ENCODE peak calls at places on chromosomes 13 and 19, in seven cellular contexts. J, T, Y, I, D, L and W are unnamed samples. For H3K36me3, the result is how much of the 10 kb centered on the place peaks cover.

GRCh38 chr13:49540552-49540951 is 44.8 kb downstream of the PHF11 start:
- DNase-seq in J (no peak), T (no peak), Y (no peak), I (no peak), D (no peak), L (no peak), W (peak)

GRCh38 chr19:19531951-19532805 is 3.5 kb downstream of the YJEFN3 start:
- DNase-seq in J (peak), T (peak), Y (peak), I (no peak), D (peak), L (peak), W (peak)

GRCh38 chr19:45842198-45842597 is 20.7 kb downstream of the SYMPK start:
- DNase-seq in J (no peak), T (no peak), Y (no peak), I (no peak), D (no peak), L (peak), W (no peak)

GRCh38 chr13:80704369-80704768 is 363.4 kb upstream of the SPRY2 start:
- DNase-seq in J (no peak), T (no peak), Y (no peak), I (no peak), D (no peak), L (peak), W (no peak)

GRCh38 chr19:18869781-18870530 is 26.0 kb downstream of the CERS1 start:
- DNase-seq in J (no peak), T (no peak), Y (no peak), I (no peak), D (no peak), L (peak), W (no peak)

GRCh38 chr19:12365094-12365371 is 450 bp downstream of the ZNF442 start:
- DNase-seq in J (peak), T (no peak), Y (peak), I (no peak), D (no peak), L (no peak), W (no peak)

GRCh38 chr13:101523732-101524131 is 71.3 kb downstream of the ITGBL1 start:
- DNase-seq in J (peak), T (peak), Y (no peak), I (no peak), D (no peak), L (no peak), W (no peak)

GRCh38 chr13:77752512-77753069 is 55.1 kb downstream of the SLAIN1 start:
- DNase-seq in J (no peak), T (no peak), Y (no peak), I (no peak), D (no peak), L (no peak), W (no peak)

GRCh38 chr13:40565282-40566148 is 100.9 kb downstream of the FOXO1 start:
- DNase-seq in J (no peak), T (no peak), Y (no peak), I (no peak), D (no peak), L (no peak), W (no peak)

GRCh38 chr13:57638147-57638890 is 6.8 kb downstream of the PCDH17 start:
- DNase-seq in J (no peak), T (no peak), Y (no peak), I (no peak), D (no peak), L (no peak), W (no peak)

GRCh38 chr19:3095375-3096191 is 1.4 kb downstream of the GNA11 start:
- DNase-seq in J (peak), T (no peak), Y (no peak), I (no peak), D (no peak), L (peak), W (peak)

GRCh38 chr13:32142956-32143375 is 111.4 kb downstream of the FRY start:
- DNase-seq in J (no peak), T (no peak), Y (no peak), I (no peak), D (no peak), L (no peak), W (no peak)

GRCh38 chr13:76719955-76720354 is 166.2 kb downstream of the KCTD12 start:
- DNase-seq in J (no peak), T (no peak), Y (no peak), I (no peak), D (no peak), L (no peak), W (no peak)

GRCh38 chr13:75508002-75508548 is 26.1 kb upstream of the TBC1D4 start:
- DNase-seq in J (no peak), T (no peak), Y (no peak), I (no peak), D (no peak), L (peak), W (no peak)

GRCh38 chr13:43546821-43547220 is 240.0 kb downstream of the ENOX1 start:
- DNase-seq in J (no peak), T (no peak), Y (no peak), I (no peak), D (no peak), L (no peak), W (no peak)

GRCh38 chr13:109198585-109198984 is 569.2 kb downstream of the MYO16 start:
- DNase-seq in J (no peak), T (no peak), Y (no peak), I (no peak), D (no peak), L (no peak), W (no peak)

GRCh38 chr13:109941951-109942350 is 155.6 kb upstream of the IRS2 start:
- DNase-seq in J (no peak), T (no peak), Y (no peak), I (no peak), D (no peak), L (no peak), W (no peak)

GRCh38 chr13:19862511-19863313 is 737 bp downstream of the ZMYM5 start:
- DNase-seq in J (peak), T (no peak), Y (peak), I (no peak), D (peak), L (peak), W (peak)

GRCh38 chr13:97422118-97423054 is 11.6 kb upstream of the RAP2A start:
- DNase-seq in J (peak), T (no peak), Y (no peak), I (no peak), D (no peak), L (no peak), W (no peak)

GRCh38 chr19:45250216-45250831 is 747 bp upstream of the MARK4 start:
- DNase-seq in J (no peak), T (no peak), Y (no peak), I (no peak), D (no peak), L (no peak), W (no peak)

GRCh38 chr13:88124142-88124541 is 453.0 kb downstream of the SLITRK5 start:
- DNase-seq in J (no peak), T (no peak), Y (no peak), I (no peak), D (no peak), L (no peak), W (no peak)

GRCh38 chr19:33022472-33023116 is 42.1 kb downstream of the RHPN2 start:
- DNase-seq in J (no peak), T (no peak), Y (no peak), I (no peak), D (no peak), L (no peak), W (no peak)

GRCh38 chr19:57779220-57779845 is 9.9 kb downstream of the ZNF586 start:
- DNase-seq in J (no peak), T (no peak), Y (no peak), I (no peak), D (no peak), L (no peak), W (no peak)

GRCh38 chr19:1491849-1492170 is 829 bp downstream of the REEP6 start:
- DNase-seq in J (no peak), T (no peak), Y (no peak), I (no peak), D (no peak), L (peak), W (no peak)
- H3K4me3 ChIP-seq in J (no peak), T (no peak), Y (no peak), I (peak), D (peak), L (peak), W (no peak)

GRCh38 chr13:72788831-72789230 is 6.9 kb downstream of the PIBF1 start:
- DNase-seq in J (no peak), T (no peak), Y (no peak), I (no peak), D (no peak), L (no peak), W (no peak)
- H3K36me3 ChIP-seq in J (under half), T (under half), Y (half or more), I (under half), D (under half), L (under half), W (under half)

DNA sequence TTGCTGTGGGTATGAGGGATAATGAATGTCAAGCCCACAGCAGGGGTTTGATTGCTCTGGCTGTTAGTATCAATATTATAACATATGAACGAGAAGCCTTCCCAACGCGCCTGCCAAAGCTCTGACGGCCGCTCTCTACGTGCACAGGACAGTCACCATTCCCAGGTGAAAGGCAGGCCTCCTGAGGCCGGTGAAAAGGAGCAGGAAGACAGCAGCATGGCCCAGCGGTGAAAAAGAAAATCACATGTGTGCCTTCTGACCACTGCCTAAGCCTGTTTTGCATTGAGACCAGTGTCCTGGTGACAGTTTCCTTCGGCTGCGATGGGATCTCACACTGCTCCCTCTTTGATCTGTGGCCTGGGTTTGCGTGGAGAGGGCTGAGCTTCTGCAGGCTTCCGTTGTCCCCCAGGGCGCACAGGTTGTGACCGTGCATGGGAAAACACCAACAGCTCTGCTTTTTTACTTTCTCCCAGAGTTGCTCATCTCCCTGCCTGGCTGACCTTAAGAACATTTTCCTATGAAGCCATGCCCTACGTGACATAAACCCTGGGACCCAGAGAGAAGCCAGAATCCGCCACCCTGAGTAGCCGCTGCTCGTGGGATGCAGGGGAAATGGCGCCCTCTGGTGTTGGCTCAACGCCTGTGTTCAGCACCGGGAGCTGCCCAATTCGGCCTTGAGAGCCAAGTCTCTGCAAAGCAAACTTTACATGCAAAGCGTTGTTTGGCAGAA is 112.0 kb upstream of the GPR12 start:
- DNase-seq in J (peak), T (no peak), Y (peak), I (peak), D (no peak), L (no peak), W (peak)
- TF ChIP-seq CTCF in J (peak), T (peak), Y (peak), I (peak), D (peak), L (peak), W (peak)

GRCh38 chr13:100195568-100195967 is 106.7 kb downstream of the PCCA start:
- DNase-seq in J (no peak), T (no peak), Y (no peak), I (no peak), D (no peak), L (no peak), W (no peak)
- H3K4me3 ChIP-seq in J (no peak), T (no peak), Y (no peak), I (no peak), D (no peak), L (no peak), W (no peak)

DNA sequence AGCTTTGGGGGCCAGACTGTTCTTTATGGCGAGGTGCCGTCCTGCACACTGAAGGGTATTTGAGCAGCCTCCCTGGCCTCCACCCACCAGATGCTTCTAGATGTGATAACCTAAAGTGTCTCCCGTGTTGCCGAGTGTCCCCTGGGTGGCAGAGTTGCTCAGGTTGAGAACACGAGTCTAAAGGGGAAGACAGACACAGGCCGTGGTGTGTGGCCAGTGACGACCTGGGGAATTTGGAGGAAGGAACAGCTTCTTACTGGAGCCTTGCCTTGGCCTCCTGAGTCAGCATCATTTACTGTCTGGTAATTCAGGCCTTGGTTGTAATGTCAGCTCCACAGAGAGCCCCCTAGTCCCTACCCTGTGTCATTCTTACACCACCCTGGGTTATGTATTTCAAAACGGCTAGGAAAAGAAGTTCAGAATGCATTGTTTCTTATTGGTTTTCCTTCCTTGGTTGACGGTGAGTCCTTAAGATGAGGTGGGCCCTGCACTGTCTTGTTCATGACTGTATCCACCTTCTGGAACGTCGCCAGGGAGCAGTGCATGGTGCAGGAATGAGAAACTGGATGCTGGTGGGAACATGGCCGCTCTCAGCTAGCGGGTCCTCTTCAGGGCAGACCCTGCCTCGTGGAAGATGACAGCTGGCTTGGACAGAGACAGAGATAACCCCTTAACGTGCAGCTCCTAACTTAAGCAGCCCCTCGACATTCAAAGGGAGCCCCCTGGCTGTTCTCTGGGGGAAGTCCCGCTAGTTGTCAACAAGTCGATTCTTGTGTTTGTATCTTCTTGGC is 7.1 kb downstream of the SIN3B start:
- DNase-seq in J (no peak), T (no peak), Y (no peak), I (no peak), D (peak), L (no peak), W (peak)
- H3K36me3 ChIP-seq in J (under half), T (half or more), Y (half or more), I (under half), D (under half), L (under half), W (under half)

GRCh38 chr19:7856679-7857663 is 17.2 kb downstream of the PRR36 start:
- DNase-seq in J (no peak), T (no peak), Y (no peak), I (no peak), D (no peak), L (no peak), W (no peak)
- TF ChIP-seq CTCF in J (no peak), T (no peak), Y (no peak), I (no peak), D (no peak), L (no peak), W (no peak)